ENCODE peak calls at places on chromosomes 13 and 19, in six cellular contexts. One of them, this sample, is unnamed.

GRCh38 chr19:34505321-34506025 is 23.9 kb downstream of the WTIP start:
- DNase-seq in brain microvascular endothelial cell: no peak
- DNase-seq in HL-60: no peak
- DNase-seq in HCEC 1CT: no peak
- DNase-seq in BE2C: no peak
- DNase-seq in CD8-positive, alpha-beta memory T cell: no peak
- DNase-seq in this sample: no peak

GRCh38 chr13:72132065-72132464 is 265.1 kb upstream of the DACH1 start:
- DNase-seq in brain microvascular endothelial cell: no peak
- DNase-seq in HL-60: no peak
- DNase-seq in HCEC 1CT: no peak
- DNase-seq in BE2C: no peak
- DNase-seq in CD8-positive, alpha-beta memory T cell: no peak
- DNase-seq in this sample: no peak

GRCh38 chr13:75796825-75797224 is 160.7 kb downstream of the LMO7 start:
- DNase-seq in brain microvascular endothelial cell: no peak
- DNase-seq in HL-60: no peak
- DNase-seq in HCEC 1CT: no peak
- DNase-seq in BE2C: no peak
- DNase-seq in CD8-positive, alpha-beta memory T cell: no peak
- DNase-seq in this sample: no peak

GRCh38 chr19:49224856-49225255 is 67.3 kb downstream of the TRPM4 start:
- DNase-seq in brain microvascular endothelial cell: peak; percentile 70
- DNase-seq in HL-60: no peak
- DNase-seq in HCEC 1CT: peak; percentile 53
- DNase-seq in BE2C: peak; percentile 83
- DNase-seq in CD8-positive, alpha-beta memory T cell: no peak
- DNase-seq in this sample: peak; percentile 38

GRCh38 chr19:20351244-20351643 is 184.2 kb downstream of the ZNF486 start:
- DNase-seq in brain microvascular endothelial cell: no peak
- DNase-seq in HL-60: no peak
- DNase-seq in HCEC 1CT: no peak
- DNase-seq in BE2C: no peak
- DNase-seq in CD8-positive, alpha-beta memory T cell: no peak
- DNase-seq in this sample: no peak

GRCh38 chr13:38308736-38309135 is 40.9 kb upstream of the UFM1 start:
- DNase-seq in brain microvascular endothelial cell: peak; percentile 41
- DNase-seq in HL-60: no peak
- DNase-seq in HCEC 1CT: peak; percentile 95
- DNase-seq in BE2C: no peak
- DNase-seq in CD8-positive, alpha-beta memory T cell: no peak
- DNase-seq in this sample: no peak

GRCh38 chr13:39095500-39095899 is 57.2 kb downstream of the NHLRC3 start:
- DNase-seq in brain microvascular endothelial cell: no peak
- DNase-seq in HL-60: no peak
- DNase-seq in HCEC 1CT: no peak
- DNase-seq in BE2C: no peak
- DNase-seq in CD8-positive, alpha-beta memory T cell: no peak
- DNase-seq in this sample: no peak

GRCh38 chr19:30791116-30791515 is 418.9 kb downstream of the ZNF536 start:
- DNase-seq in brain microvascular endothelial cell: no peak
- DNase-seq in HL-60: no peak
- DNase-seq in HCEC 1CT: no peak
- DNase-seq in BE2C: no peak
- DNase-seq in CD8-positive, alpha-beta memory T cell: no peak
- DNase-seq in this sample: no peak

GRCh38 chr13:113970810-113971470 is 2.9 kb downstream of the C13orf46 start:
- DNase-seq in brain microvascular endothelial cell: no peak
- DNase-seq in HL-60: no peak
- DNase-seq in HCEC 1CT: no peak
- DNase-seq in BE2C: no peak
- DNase-seq in CD8-positive, alpha-beta memory T cell: no peak
- DNase-seq in this sample: no peak

GRCh38 chr19:5968431-5969373 is 9.2 kb downstream of the RANBP3 start:
- DNase-seq in brain microvascular endothelial cell: no peak
- DNase-seq in HL-60: no peak
- DNase-seq in HCEC 1CT: no peak
- DNase-seq in BE2C: no peak
- DNase-seq in CD8-positive, alpha-beta memory T cell: no peak
- DNase-seq in this sample: no peak

GRCh38 chr19:41935781-41936415 is 7.6 kb upstream of the ERFL start:
- DNase-seq in brain microvascular endothelial cell: no peak
- DNase-seq in HL-60: no peak
- DNase-seq in HCEC 1CT: no peak
- DNase-seq in BE2C: no peak
- DNase-seq in CD8-positive, alpha-beta memory T cell: no peak
- DNase-seq in this sample: no peak

GRCh38 chr13:25143693-25144092 is 28.4 kb downstream of the AMER2 start:
- DNase-seq in brain microvascular endothelial cell: no peak
- DNase-seq in HL-60: no peak
- DNase-seq in HCEC 1CT: no peak
- DNase-seq in BE2C: no peak
- DNase-seq in CD8-positive, alpha-beta memory T cell: no peak
- DNase-seq in this sample: no peak

GRCh38 chr19:43430142-43430710 is 15.5 kb downstream of the TEX101 start:
- DNase-seq in brain microvascular endothelial cell: no peak
- DNase-seq in HL-60: no peak
- DNase-seq in HCEC 1CT: no peak
- DNase-seq in BE2C: no peak
- DNase-seq in CD8-positive, alpha-beta memory T cell: no peak
- DNase-seq in this sample: peak; percentile 53

GRCh38 chr13:78045916-78046315 is 127.3 kb upstream of the EDNRB start:
- DNase-seq in brain microvascular endothelial cell: no peak
- DNase-seq in HL-60: no peak
- DNase-seq in HCEC 1CT: no peak
- DNase-seq in BE2C: no peak
- DNase-seq in CD8-positive, alpha-beta memory T cell: no peak
- DNase-seq in this sample: no peak

GRCh38 chr19:20197747-20198146 is 30.7 kb downstream of the ZNF486 start:
- DNase-seq in brain microvascular endothelial cell: no peak
- DNase-seq in HL-60: no peak
- DNase-seq in HCEC 1CT: no peak
- DNase-seq in BE2C: no peak
- DNase-seq in CD8-positive, alpha-beta memory T cell: no peak
- DNase-seq in this sample: no peak

GRCh38 chr13:109762791-109763190 is 23.6 kb downstream of the IRS2 start:
- DNase-seq in brain microvascular endothelial cell: no peak
- DNase-seq in HL-60: no peak
- DNase-seq in HCEC 1CT: peak; percentile 0
- DNase-seq in BE2C: no peak
- DNase-seq in CD8-positive, alpha-beta memory T cell: no peak
- DNase-seq in this sample: no peak

GRCh38 chr13:36820222-36820621 is 1.2 kb downstream of the RFXAP start:
- DNase-seq in brain microvascular endothelial cell: no peak
- DNase-seq in HL-60: no peak
- DNase-seq in HCEC 1CT: peak; percentile 5
- DNase-seq in BE2C: no peak
- DNase-seq in CD8-positive, alpha-beta memory T cell: no peak
- DNase-seq in this sample: no peak

GRCh38 chr13:67069117-67069767 is 160.9 kb downstream of the PCDH9 start:
- DNase-seq in brain microvascular endothelial cell: no peak
- DNase-seq in HL-60: no peak
- DNase-seq in HCEC 1CT: no peak
- DNase-seq in BE2C: no peak
- DNase-seq in CD8-positive, alpha-beta memory T cell: no peak
- DNase-seq in this sample: no peak

GRCh38 chr13:27822258-27822872 is 30.1 kb downstream of the GSX1 start:
- DNase-seq in brain microvascular endothelial cell: no peak
- DNase-seq in HL-60: no peak
- DNase-seq in HCEC 1CT: no peak
- DNase-seq in BE2C: no peak
- DNase-seq in CD8-positive, alpha-beta memory T cell: no peak
- DNase-seq in this sample: no peak